ENCODE peak calls at places on chromosome 12, in six cellular contexts. I is astrocyte of the cerebellum, Y is A549, H is lower leg skin, W is AG04449, L is HFF-Myc. T is an unnamed sample.

GRCh38 chr12:16062611-16063010 is 151.5 kb downstream of the DERA start:
- DNase-seq in I (peak), Y (no peak), H (no peak), W (no peak), L (no peak), T (peak)

GRCh38 chr12:46124848-46125619 is 134.7 kb upstream of the SCAF11 start:
- DNase-seq in I (peak), Y (peak), H (peak), W (peak), L (peak), T (peak)

GRCh38 chr12:115174928-115175327 is 491.0 kb upstream of the TBX3 start:
- DNase-seq in I (no peak), Y (no peak), H (no peak), W (no peak), L (no peak), T (no peak)

GRCh38 chr12:132469423-132469822 is 20.5 kb upstream of the FBRSL1 start:
- DNase-seq in I (no peak), Y (no peak), H (no peak), W (no peak), L (no peak), T (no peak)

GRCh38 chr12:114888458-114888857 is 204.5 kb upstream of the TBX3 start:
- DNase-seq in I (no peak), Y (no peak), H (no peak), W (no peak), L (no peak), T (no peak)

GRCh38 chr12:19499030-19499429 is 59.7 kb downstream of the AEBP2 start:
- DNase-seq in I (no peak), Y (no peak), H (no peak), W (no peak), L (no peak), T (no peak)

GRCh38 chr12:113232787-113233585 is 11.7 kb downstream of the TPCN1 start:
- DNase-seq in I (peak), Y (no peak), H (peak), W (no peak), L (no peak), T (no peak)

GRCh38 chr12:128365831-128366231 is 98.9 kb downstream of the TMEM132C start:
- DNase-seq in I (no peak), Y (no peak), H (no peak), W (no peak), L (no peak), T (no peak)

GRCh38 chr12:57983858-57984505 is 42.6 kb downstream of the ATP23 start:
- DNase-seq in I (no peak), Y (no peak), H (no peak), W (no peak), L (no peak), T (no peak)

GRCh38 chr12:4781212-4781611 is 61.0 kb downstream of the GALNT8 start:
- DNase-seq in I (no peak), Y (no peak), H (no peak), W (no peak), L (no peak), T (no peak)

DNA sequence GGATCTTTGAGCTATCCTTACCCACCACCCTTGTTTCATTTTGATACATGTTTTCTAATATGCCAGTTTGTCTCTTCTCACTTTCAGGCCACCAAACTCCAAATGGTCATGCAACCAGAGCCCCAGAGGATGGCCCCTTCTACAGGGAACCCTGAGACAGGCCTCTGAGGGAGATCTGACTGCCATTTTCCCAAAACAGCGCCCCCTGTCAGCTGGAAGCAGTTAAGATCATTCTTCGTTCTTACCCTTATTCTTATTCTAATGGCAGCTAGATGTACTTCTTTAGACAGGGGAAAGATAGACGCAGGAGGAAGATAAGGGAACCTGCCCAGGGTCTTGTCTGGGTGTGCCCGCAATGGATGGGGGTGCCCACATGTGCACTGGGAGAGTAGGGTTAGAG is 38.4 kb downstream of the C12orf56 start:
- DNase-seq in I (no peak), Y (no peak), H (no peak), W (no peak), L (no peak), T (no peak)
- TF ChIP-seq CTCF in I (no peak), Y (no peak), H (no peak), W (no peak), L (no peak), T (no peak)

DNA sequence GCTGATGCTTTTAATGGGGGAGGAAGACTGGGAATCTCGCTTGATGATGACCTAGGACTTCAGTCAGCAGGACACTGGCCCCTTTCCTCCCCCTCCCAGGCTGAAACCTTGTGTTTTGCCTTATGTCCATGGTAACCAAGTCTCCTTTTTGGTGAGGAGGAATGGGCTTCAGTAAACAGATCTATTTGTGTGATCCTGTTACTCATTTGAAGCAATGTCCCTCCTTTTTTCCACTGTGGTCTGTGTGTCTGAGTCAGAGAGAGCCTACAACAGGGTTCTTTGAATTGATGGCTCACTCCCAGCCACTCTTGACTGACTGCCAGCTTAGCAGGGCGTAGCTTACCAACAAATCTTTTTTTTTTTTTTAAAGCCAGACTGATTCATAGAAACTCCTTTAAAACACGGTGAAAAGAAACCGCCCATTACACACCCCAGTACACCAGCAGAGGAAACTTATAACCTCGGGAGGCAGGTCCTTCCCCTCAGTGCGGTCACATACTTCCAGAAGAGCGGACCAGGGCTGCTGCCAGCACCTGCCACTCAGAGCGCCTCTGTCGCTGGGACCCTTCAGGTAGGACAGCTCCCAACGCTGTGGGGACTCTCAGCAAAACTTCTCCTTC is at the start of gene EMP1:
- DNase-seq in I (peak), Y (peak), H (peak), W (peak), L (peak), T (peak)
- H3K4me3 ChIP-seq in I (peak), Y (peak), H (peak), W (peak), L (peak), T (peak)

DNA sequence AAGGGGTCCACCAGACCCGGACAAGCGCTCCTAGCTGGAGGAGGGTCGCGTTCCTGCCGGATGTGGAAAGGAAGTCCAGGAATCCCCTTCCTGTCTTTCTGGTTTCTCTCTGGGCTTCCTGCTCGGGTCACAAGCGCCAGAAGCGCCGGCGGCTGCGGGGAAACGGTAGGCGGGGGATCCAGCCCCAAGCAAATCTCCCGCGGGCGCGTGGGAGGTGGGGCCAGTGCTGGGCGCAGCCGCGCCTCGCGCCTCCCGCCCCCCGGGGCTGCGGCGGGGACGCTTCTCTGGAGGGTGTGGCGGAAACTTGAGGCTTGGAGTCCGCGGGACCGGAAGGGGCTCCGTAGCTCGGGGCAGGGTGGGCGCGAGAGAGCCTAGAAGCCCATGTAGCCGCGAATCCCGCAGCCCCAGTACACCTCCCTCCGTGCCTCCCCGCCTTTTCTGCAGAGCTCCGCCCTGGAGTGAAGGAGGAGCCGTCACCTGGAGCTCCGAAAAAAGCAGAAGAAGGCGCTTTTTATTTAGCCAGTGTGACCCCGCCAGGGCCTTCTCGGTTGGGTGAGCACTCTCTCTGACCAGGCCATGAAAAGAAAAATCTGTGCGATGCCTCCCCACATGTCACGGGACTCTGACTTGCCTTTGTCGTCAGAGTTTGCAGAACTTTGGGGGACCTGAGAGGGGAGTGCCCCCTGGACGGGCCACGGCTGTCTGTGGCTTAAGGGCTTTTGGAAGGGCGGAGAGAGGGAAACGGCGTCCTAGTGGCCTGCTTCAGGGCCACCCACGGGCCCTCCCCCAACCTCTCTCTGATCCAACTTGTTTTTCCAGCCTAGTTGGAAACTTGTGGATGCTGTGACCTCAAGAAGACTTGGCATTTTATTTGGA is 21.4 kb upstream of the CLEC2D start:
- DNase-seq in I (no peak), Y (peak), H (peak), W (no peak), L (no peak), T (no peak)
- TF ChIP-seq CTCF in I (no peak), Y (no peak), H (no peak), W (no peak), L (no peak), T (no peak)

GRCh38 chr12:12998248-12998647 is 1.8 kb downstream of the HEBP1 start:
- DNase-seq in I (no peak), Y (no peak), H (no peak), W (no peak), L (no peak), T (no peak)
- H3K4me3 ChIP-seq in I (no peak), Y (no peak), H (no peak), W (no peak), L (no peak), T (no peak)

GRCh38 chr12:66726531-66726930 is 47.7 kb upstream of the GRIP1 start:
- DNase-seq in I (no peak), Y (no peak), H (no peak), W (no peak), L (no peak), T (no peak)

GRCh38 chr12:66719862-66720261 is 41.0 kb upstream of the GRIP1 start:
- DNase-seq in I (no peak), Y (no peak), H (no peak), W (no peak), L (no peak), T (no peak)

GRCh38 chr12:66725031-66725430 is 46.2 kb upstream of the GRIP1 start:
- DNase-seq in I (no peak), Y (no peak), H (no peak), W (no peak), L (no peak), T (no peak)

GRCh38 chr12:66724616-66725015 is 45.7 kb upstream of the GRIP1 start:
- DNase-seq in I (no peak), Y (no peak), H (no peak), W (no peak), L (no peak), T (no peak)
- TF ChIP-seq CTCF in I (no peak), Y (no peak), H (no peak), W (no peak), L (no peak), T (no peak)

DNA sequence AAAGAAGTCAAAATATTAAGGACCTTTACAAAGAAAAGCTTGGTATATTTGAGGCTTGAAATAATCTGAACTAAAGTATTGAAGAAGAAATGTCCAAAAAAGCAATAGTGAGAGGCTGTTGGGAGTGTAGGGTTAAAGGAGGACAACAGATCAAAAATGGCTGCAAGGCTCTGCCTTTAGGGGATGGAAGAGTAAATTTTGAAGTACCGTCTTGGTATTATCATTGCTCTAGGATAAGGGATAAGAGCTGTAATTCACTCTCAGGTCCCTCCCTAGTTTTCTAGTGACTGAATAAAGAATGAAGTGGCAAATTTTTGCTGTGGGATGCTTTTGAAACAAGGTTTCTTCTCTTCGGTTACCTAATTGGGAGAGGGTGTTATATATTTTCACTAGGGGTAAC is 38.7 kb downstream of the LEMD3 start:
- DNase-seq in I (no peak), Y (no peak), H (no peak), W (no peak), L (no peak), T (no peak)
- H3K4me3 ChIP-seq in I (no peak), Y (no peak), H (no peak), W (no peak), L (no peak), T (no peak)

DNA sequence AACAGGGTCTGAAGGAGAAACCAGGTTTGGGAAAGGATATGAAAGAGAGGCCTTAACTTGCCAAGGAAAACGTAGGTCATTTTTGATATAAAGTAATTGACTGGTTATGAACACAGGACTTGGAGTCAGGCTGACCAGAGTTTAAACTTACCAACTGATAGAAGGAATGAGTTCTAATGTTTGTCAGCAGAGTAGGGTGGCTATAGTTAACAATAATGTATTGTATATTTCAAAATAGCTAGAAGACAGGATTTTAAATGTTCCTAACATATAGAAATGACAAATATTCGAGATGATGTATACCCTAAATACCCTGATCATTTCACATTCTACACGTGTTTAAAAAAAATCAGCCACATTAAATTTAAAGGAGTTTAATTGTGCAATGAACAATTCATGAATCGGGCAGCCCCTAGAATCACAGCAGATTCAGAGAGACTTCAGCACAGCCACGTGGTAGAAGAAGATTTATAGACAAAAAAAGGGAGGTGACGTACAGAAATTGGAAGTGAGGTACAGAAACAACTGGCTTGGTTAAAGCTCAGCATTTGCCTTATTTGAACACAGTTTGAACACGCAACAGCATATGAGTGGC is 52.5 kb upstream of the PLEKHG7 start:
- DNase-seq in I (no peak), Y (no peak), H (no peak), W (no peak), L (no peak), T (no peak)
- TF ChIP-seq CTCF in I (no peak), Y (peak), H (no peak), W (no peak), L (no peak), T (no peak)

GRCh38 chr12:14394317-14395058 is 29.0 kb downstream of the ATF7IP start:
- DNase-seq in I (peak), Y (peak), H (peak), W (peak), L (peak), T (no peak)
- H3K4me3 ChIP-seq in I (no peak), Y (peak), H (no peak), W (no peak), L (no peak), T (no peak)